ENCODE peak calls at places on chromosomes 7 and 10, in seven cellular contexts. Q is natural killer cell, N is PC-3, A is K562, Z is heart right ventricle, V is body of pancreas, X is lower lobe of right lung. F is an unnamed sample.

GRCh38 chr7:94675356-94675755 is 19.4 kb upstream of the SGCE start:
- ATAC-seq in A (no peak), X (no peak), Q (no peak), V (no peak), Z (no peak), N (peak; percentile 35), F (no peak)

GRCh38 chr10:8137726-8138125 is 83.2 kb downstream of the GATA3 start:
- ATAC-seq in Q (peak; percentile 34), N (no peak), A (no peak), Z (no peak), V (no peak), X (peak; percentile 39), F (no peak)

GRCh38 chr7:97218767-97219166 is 101.3 kb downstream of the SDHAF3 start:
- ATAC-seq in Z (no peak), A (no peak), X (no peak), V (no peak), N (no peak), Q (no peak), F (no peak)

GRCh38 chr7:44256459-44256858 is 55.7 kb downstream of the YKT6 start:
- ATAC-seq in Q (no peak), V (no peak), X (no peak), A (no peak), N (no peak), Z (peak; percentile 37), F (no peak)

GRCh38 chr7:129872054-129872453 is 80.7 kb downstream of the UBE2H start:
- ATAC-seq in Q (no peak), Z (no peak), X (no peak), N (peak; percentile 77), A (no peak), V (no peak), F (no peak)

GRCh38 chr7:38306914-38307313 is 33.5 kb upstream of the TARP start:
- ATAC-seq in A (no peak), Q (peak; percentile 43), V (no peak), X (peak; percentile 28), N (no peak), Z (no peak), F (no peak)

GRCh38 chr10:123783296-123783695 is 108.3 kb downstream of the CPXM2 start:
- ATAC-seq in N (no peak), Z (no peak), X (no peak), Q (no peak), A (no peak), V (no peak), F (no peak)

GRCh38 chr7:10022480-10022879 is 951.2 kb upstream of the PHF14 start:
- ATAC-seq in V (no peak), X (no peak), Q (no peak), Z (no peak), N (no peak), A (no peak), F (no peak)

GRCh38 chr7:74030861-74031260 is 2.9 kb downstream of the ELN start:
- ATAC-seq in N (no peak), Q (no peak), A (no peak), X (no peak), V (no peak), Z (no peak), F (no peak)

GRCh38 chr7:39637400-39637799 is 14.0 kb downstream of the RALA start:
- ATAC-seq in Z (no peak), V (no peak), X (no peak), N (no peak), Q (peak; percentile 49), A (no peak), F (no peak)

GRCh38 chr7:156080046-156080445 is 267.8 kb upstream of the SHH start:
- ATAC-seq in A (no peak), Q (no peak), X (no peak), N (no peak), Z (no peak), V (no peak), F (no peak)

GRCh38 chr10:78203915-78204818 is 170.5 kb downstream of the RPS24 start:
- ATAC-seq in Z (peak; percentile 94), X (peak; percentile 54), A (no peak), N (peak; percentile 10), Q (no peak), V (peak; percentile 72), F (no peak)

GRCh38 chr7:34751725-34752643 is 94.0 kb downstream of the NPSR1 start:
- ATAC-seq in N (no peak), Q (no peak), X (peak; percentile 3), Z (no peak), A (no peak), V (no peak), F (no peak)

GRCh38 chr10:18984531-18984930 is 64.1 kb upstream of the MALRD1 start:
- ATAC-seq in N (no peak), V (no peak), Q (no peak), X (no peak), Z (no peak), A (no peak), F (no peak)

GRCh38 chr10:70442332-70442988 is 979 bp upstream of the NODAL start:
- ATAC-seq in V (no peak), Q (no peak), X (no peak), Z (no peak), A (no peak), N (peak; percentile 31), F (no peak)

GRCh38 chr7:99133766-99134564 is 9.9 kb downstream of the SMURF1 start:
- ATAC-seq in Q (no peak), V (no peak), A (peak; percentile 29), N (no peak), Z (no peak), X (peak; percentile 63), F (no peak)

GRCh38 chr7:76269895-76270294 is 32.6 kb upstream of the HSPB1 start:
- ATAC-seq in Z (no peak), V (no peak), Q (no peak), N (no peak), A (peak; percentile 18), X (no peak), F (no peak)

GRCh38 chr7:100177040-100178001 is at the start of the genes GPC2 and STAG3:
- ATAC-seq in X (peak; percentile 98), A (peak; percentile 98), V (peak; percentile 97), Q (peak; percentile 97), N (peak; percentile 96), Z (peak; percentile 98), F (peak; percentile 96)

GRCh38 chr7:88546808-88547207 is 212.7 kb upstream of the ZNF804B start:
- ATAC-seq in V (peak; percentile 50), Z (no peak), N (peak; percentile 82), A (peak; percentile 98), X (peak; percentile 52), Q (no peak), F (no peak)

GRCh38 chr7:12951397-12951801 is 264.0 kb downstream of the ARL4A start:
- ATAC-seq in N (peak; percentile 99), V (peak; percentile 56), Z (no peak), A (peak; percentile 84), Q (no peak), X (no peak), F (no peak)

GRCh38 chr7:77887567-77887966 is 89.0 kb downstream of the PHTF2 start:
- ATAC-seq in X (no peak), Z (peak; percentile 65), A (no peak), V (no peak), N (peak; percentile 45), Q (no peak), F (no peak)

GRCh38 chr7:117986645-117987269 is 113.5 kb upstream of the CTTNBP2 start:
- ATAC-seq in A (no peak), Q (no peak), Z (no peak), N (no peak), V (peak; percentile 45), X (no peak), F (peak; percentile 87)

DNA sequence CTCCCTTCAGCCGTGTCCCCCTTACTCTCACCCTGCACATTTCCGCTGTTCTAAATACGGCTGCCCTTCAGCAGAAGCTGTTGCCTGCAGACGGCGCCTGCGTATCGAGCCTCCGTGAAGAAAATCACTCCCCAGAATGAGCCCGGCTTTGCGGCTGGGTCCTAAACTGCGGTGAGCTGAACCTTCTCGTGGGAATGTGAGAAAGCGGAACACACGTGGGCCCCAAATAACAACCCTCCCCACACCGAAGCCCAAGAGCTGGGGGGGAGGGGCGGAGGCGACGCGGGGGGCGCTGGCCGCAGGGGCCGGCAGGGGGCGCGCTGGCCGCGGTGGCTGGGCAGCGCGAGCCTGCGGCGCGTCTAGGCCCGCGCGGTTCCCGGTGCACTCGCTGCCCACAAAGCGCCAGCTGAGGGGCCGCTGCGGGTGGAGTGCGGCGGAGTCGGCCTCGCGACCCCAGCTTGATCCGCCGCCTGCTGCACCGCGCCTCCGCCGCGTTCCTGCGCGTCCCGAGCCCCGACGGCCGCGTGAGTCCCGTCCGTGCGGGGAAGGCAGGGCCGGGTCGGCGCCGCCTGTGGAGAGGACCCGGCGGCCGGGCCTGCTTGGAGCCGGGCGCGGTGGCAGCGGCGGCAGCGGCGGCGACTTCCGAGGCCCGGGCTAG is at the start of gene ZNF398:
- ATAC-seq in V (peak; percentile 91), Q (peak; percentile 94), A (peak; percentile 81), N (peak; percentile 71), X (peak; percentile 93), Z (peak; percentile 91), F (peak; percentile 95)
- TF ChIP-seq CTCF in V (peak; percentile 99), Q (peak; percentile 69), A (peak; percentile 52), N (peak; percentile 59), X (peak; percentile 66), Z (peak; percentile 55), F (peak; percentile 84)

DNA sequence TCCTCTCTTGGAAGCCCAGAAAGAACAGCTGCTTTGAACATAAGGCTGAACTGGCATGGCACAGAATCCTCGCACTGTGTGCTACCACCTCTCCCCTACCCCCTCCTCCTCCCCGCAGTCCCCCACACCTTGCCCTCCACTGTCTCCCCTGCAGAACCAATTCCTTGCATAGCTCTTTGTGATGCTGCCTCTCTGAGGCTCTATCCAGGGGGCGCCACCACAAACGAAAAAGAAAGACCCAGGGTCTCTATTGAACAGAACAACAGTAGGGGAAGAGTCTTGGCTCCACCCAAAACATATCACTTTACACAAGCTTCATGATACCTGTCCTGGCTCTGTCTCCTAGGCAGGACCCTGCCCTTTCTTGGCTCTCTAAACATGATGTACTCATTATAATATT is 26.2 kb upstream of the EBLN1 start:
- ATAC-seq in Z (no peak), A (peak; percentile 68), X (no peak), N (no peak), V (no peak), Q (peak; percentile 50), F (no peak)
- TF ChIP-seq CTCF in Z (no peak), A (peak; percentile 17), X (no peak), N (peak; percentile 49), V (no peak), Q (no peak), F (no peak)

GRCh38 chr7:151226875-151227782 is at the start of gene ABCF2:
- ATAC-seq in V (peak; percentile 99), A (peak; percentile 99), N (peak; percentile 98), Q (peak; percentile 100), Z (peak; percentile 99), X (peak; percentile 100), F (peak; percentile 100)
- TF ChIP-seq CTCF in V (no peak), A (peak; percentile 15), N (no peak), Q (no peak), Z (no peak), X (no peak), F (no peak)

DNA sequence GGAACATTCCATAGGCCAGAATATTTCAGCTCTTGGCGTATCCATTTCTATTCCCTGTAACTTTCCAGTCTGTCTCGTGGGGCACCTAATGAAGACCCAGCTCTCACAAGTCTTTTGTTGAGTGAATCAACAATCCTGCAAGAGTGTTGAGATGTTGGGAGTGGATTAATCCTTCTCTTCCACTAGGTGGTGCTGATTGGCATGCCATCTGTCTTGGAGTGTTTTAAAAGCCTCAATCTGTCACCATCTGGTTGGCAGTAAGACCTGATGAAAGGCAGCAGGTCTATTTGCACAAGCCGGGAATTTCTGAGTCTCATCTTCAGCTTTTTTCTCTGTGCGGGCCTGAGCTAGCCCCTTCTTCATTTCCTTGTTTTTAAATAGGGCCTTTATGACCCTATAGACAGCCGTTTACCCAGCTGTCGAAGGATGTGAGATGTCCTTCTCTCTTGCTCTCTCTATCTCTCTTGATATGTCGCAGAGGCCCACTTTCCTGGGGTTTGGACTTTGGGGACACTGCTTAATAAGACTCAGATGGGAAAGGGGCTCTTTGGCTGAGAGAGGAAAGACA is 180.5 kb downstream of the ZNF365 start:
- ATAC-seq in V (no peak), N (peak; percentile 94), X (peak; percentile 59), Z (no peak), A (peak; percentile 82), Q (peak; percentile 50), F (no peak)
- TF ChIP-seq CTCF in V (no peak), N (peak; percentile 99), X (peak; percentile 52), Z (peak; percentile 44), A (peak; percentile 59), Q (peak; percentile 40), F (peak; percentile 14)

F was measured in gastroesophageal sphincter.